ENCODE peak calls at places on chromosomes 12 and 14, in six cellular contexts. L, F, Y, P, R and E are unnamed samples. For H3K4me1, the result is how much of the 10 kb centered on the place peaks cover.

GRCh38 chr14:53955671-53956426 is 776 bp downstream of the BMP4 start:
- ATAC-seq in L (no peak), F (peak), Y (no peak), P (peak), R (no peak), E (peak)

GRCh38 chr14:101595887-101596721 is 34.8 kb downstream of the DIO3 start:
- ATAC-seq in L (no peak), F (no peak), Y (no peak), P (no peak), R (no peak), E (no peak)

GRCh38 chr14:92596328-92596943 is 82.9 kb downstream of the RIN3 start:
- ATAC-seq in L (no peak), F (no peak), Y (no peak), P (no peak), R (no peak), E (no peak)

GRCh38 chr12:106123551-106123991 is 15.2 kb downstream of the NUAK1 start:
- ATAC-seq in L (no peak), F (no peak), Y (no peak), P (peak), R (no peak), E (peak)

GRCh38 chr12:6336859-6337744 is 4.8 kb downstream of the TNFRSF1A start:
- ATAC-seq in L (peak), F (peak), Y (peak), P (no peak), R (peak), E (no peak)

GRCh38 chr12:114368685-114369084 is 37.3 kb downstream of the TBX5 start:
- ATAC-seq in L (no peak), F (no peak), Y (no peak), P (peak), R (no peak), E (peak)

GRCh38 chr14:65444230-65444629 is 31.7 kb downstream of the FUT8 start:
- ATAC-seq in L (no peak), F (no peak), Y (peak), P (no peak), R (no peak), E (no peak)

GRCh38 chr14:39426605-39427004 is 5.6 kb downstream of the FBXO33 start:
- ATAC-seq in L (peak), F (no peak), Y (peak), P (no peak), R (no peak), E (no peak)

GRCh38 chr12:113242018-113242418 is 20.8 kb downstream of the TPCN1 start:
- ATAC-seq in L (no peak), F (no peak), Y (no peak), P (peak), R (no peak), E (no peak)

GRCh38 chr12:67915335-67915851 is 73.9 kb upstream of the IFNG-AS1 start:
- ATAC-seq in L (no peak), F (no peak), Y (no peak), P (no peak), R (no peak), E (no peak)

GRCh38 chr12:115860619-115861018 is 416.9 kb downstream of the MED13L start:
- ATAC-seq in L (no peak), F (no peak), Y (no peak), P (no peak), R (no peak), E (no peak)

GRCh38 chr14:64779472-64779871 is 75.2 kb downstream of the PLEKHG3 start:
- ATAC-seq in L (no peak), F (no peak), Y (no peak), P (no peak), R (no peak), E (no peak)

GRCh38 chr12:8127138-8127537 is 3.7 kb downstream of the CLEC4A start:
- ATAC-seq in L (no peak), F (no peak), Y (no peak), P (peak), R (no peak), E (no peak)

GRCh38 chr12:18496156-18496555 is 234.8 kb downstream of the PIK3C2G start:
- ATAC-seq in L (no peak), F (no peak), Y (no peak), P (no peak), R (no peak), E (no peak)

GRCh38 chr12:74899031-74899829 is 310.4 kb downstream of the KCNC2 start:
- ATAC-seq in L (no peak), F (no peak), Y (no peak), P (no peak), R (no peak), E (no peak)

GRCh38 chr12:49883065-49883464 is 20.6 kb downstream of the FAIM2 start:
- ATAC-seq in L (no peak), F (peak), Y (no peak), P (no peak), R (no peak), E (no peak)

GRCh38 chr12:96141216-96141944 is 52.8 kb upstream of the ELK3 start:
- ATAC-seq in L (no peak), F (peak), Y (no peak), P (peak), R (peak), E (no peak)

GRCh38 chr14:32991706-32992105 is 53.0 kb downstream of the NPAS3 start:
- ATAC-seq in L (no peak), F (no peak), Y (no peak), P (no peak), R (no peak), E (no peak)

GRCh38 chr14:32985881-32986280 is 47.2 kb downstream of the NPAS3 start:
- ATAC-seq in L (no peak), F (peak), Y (no peak), P (no peak), R (peak), E (peak)

GRCh38 chr14:32980887-32981501 is 42.3 kb downstream of the NPAS3 start:
- ATAC-seq in L (no peak), F (no peak), Y (no peak), P (no peak), R (no peak), E (no peak)

GRCh38 chr14:32984531-32984930 is 45.9 kb downstream of the NPAS3 start:
- ATAC-seq in L (no peak), F (no peak), Y (no peak), P (no peak), R (no peak), E (no peak)

GRCh38 chr14:32986791-32987545 is 48.3 kb downstream of the NPAS3 start:
- ATAC-seq in L (no peak), F (no peak), Y (no peak), P (peak), R (no peak), E (no peak)
- TF ChIP-seq EP300 in L (no peak), F (no peak), Y (no peak), P (no peak), R (no peak), E (no peak)

GRCh38 chr14:96253140-96253539 is 2.9 kb upstream of the BDKRB1 start:
- ATAC-seq in L (peak), F (peak), Y (no peak), P (peak), R (no peak), E (peak)

GRCh38 chr14:96252323-96253052 is 3.5 kb upstream of the BDKRB1 start:
- ATAC-seq in L (no peak), F (no peak), Y (no peak), P (no peak), R (peak), E (no peak)

GRCh38 chr14:96250545-96250944 is 5.5 kb upstream of the BDKRB1 start:
- ATAC-seq in L (no peak), F (no peak), Y (no peak), P (no peak), R (no peak), E (no peak)

GRCh38 chr14:96249016-96249415 is 7.0 kb upstream of the BDKRB1 start:
- ATAC-seq in L (peak), F (no peak), Y (no peak), P (peak), R (peak), E (peak)

GRCh38 chr14:96251656-96252155 is 4.3 kb upstream of the BDKRB1 start:
- ATAC-seq in L (no peak), F (no peak), Y (no peak), P (no peak), R (no peak), E (no peak)
- H3K4me1 ChIP-seq in L (half or more), F (under half), Y (under half), P (under half), R (under half), E (under half)

GRCh38 chr14:74670726-74671125 is 42.2 kb downstream of the AREL1 start:
- ATAC-seq in L (no peak), F (no peak), Y (no peak), P (no peak), R (no peak), E (no peak)

GRCh38 chr14:74671789-74672188 is 41.1 kb downstream of the AREL1 start:
- ATAC-seq in L (no peak), F (no peak), Y (no peak), P (peak), R (no peak), E (peak)

GRCh38 chr14:74669846-74670245 is 43.0 kb downstream of the AREL1 start:
- ATAC-seq in L (no peak), F (no peak), Y (no peak), P (no peak), R (no peak), E (no peak)

GRCh38 chr14:74673768-74674167 is 39.1 kb downstream of the AREL1 start:
- ATAC-seq in L (no peak), F (no peak), Y (no peak), P (no peak), R (no peak), E (no peak)

DNA sequence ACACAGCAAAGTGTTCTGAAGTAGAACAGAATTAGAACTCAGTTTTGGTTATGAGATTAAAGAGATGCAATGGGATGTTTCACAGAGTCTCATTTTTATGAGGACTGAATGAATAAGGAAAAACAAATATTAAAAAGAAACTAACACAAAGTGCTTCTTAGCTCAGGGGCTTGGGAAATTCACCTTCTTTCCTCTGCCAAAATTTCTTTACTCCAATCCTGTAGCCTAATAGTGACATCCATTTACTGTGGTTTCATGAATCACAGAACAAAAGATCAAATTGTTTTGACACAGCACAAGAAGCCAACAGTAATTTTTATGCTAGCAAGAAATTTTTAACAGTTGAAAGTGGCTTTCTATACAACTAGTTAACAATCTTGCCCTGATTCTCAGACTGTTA is 37.7 kb downstream of the AREL1 start:
- ATAC-seq in L (no peak), F (no peak), Y (no peak), P (no peak), R (no peak), E (no peak)
- H3K27ac ChIP-seq in L (no peak), F (no peak), Y (no peak), P (no peak), R (no peak), E (no peak)

GRCh38 chr12:89405626-89406342 is 53.5 kb upstream of the DUSP6 start:
- ATAC-seq in L (no peak), F (no peak), Y (no peak), P (peak), R (no peak), E (no peak)
- TF ChIP-seq EP300 in L (no peak), F (no peak), Y (no peak), P (no peak), R (no peak), E (no peak)